ENCODE peak calls at places on chromosomes 5 and 9, in six cellular contexts. K is brain microvascular endothelial cell, D is lower lobe of right lung, J is gastrocnemius medialis, W is IMR-90, T is K562. M is an unnamed sample.

GRCh38 chr9:118170032-118170955 is 466.1 kb downstream of the TLR4 start:
- DNase-seq in K (peak), D (no peak), J (no peak), W (no peak), T (peak), M (no peak)

GRCh38 chr5:152097128-152097527 is 172.5 kb upstream of the GLRA1 start:
- DNase-seq in K (no peak), D (no peak), J (no peak), W (no peak), T (no peak), M (no peak)

GRCh38 chr5:115267617-115268016 is 4.9 kb upstream of the PGGT1B start:
- DNase-seq in K (no peak), D (no peak), J (no peak), W (peak), T (no peak), M (no peak)

GRCh38 chr5:135436856-135437795 is 10.0 kb downstream of the DCANP1 start:
- DNase-seq in K (no peak), D (no peak), J (no peak), W (no peak), T (peak), M (no peak)

GRCh38 chr9:114314881-114315722 is 7.8 kb upstream of the ORM1 start:
- DNase-seq in K (no peak), D (peak), J (no peak), W (no peak), T (no peak), M (no peak)

GRCh38 chr9:22044583-22044982 is 35.5 kb upstream of the CDKN2B start:
- DNase-seq in K (peak), D (no peak), J (no peak), W (peak), T (no peak), M (no peak)

GRCh38 chr5:167916706-167917105 is 374.7 kb upstream of the WWC1 start:
- DNase-seq in K (no peak), D (no peak), J (peak), W (peak), T (no peak), M (no peak)

GRCh38 chr9:80885894-80886293 is 803.5 kb downstream of the TLE1 start:
- DNase-seq in K (no peak), D (no peak), J (no peak), W (no peak), T (no peak), M (no peak)

GRCh38 chr5:43034591-43034968 is 5.5 kb downstream of the ANXA2R start:
- DNase-seq in K (peak), D (no peak), J (no peak), W (peak), T (no peak), M (no peak)

GRCh38 chr5:169384661-169385060 is 83.7 kb upstream of the SLIT3 start:
- DNase-seq in K (no peak), D (no peak), J (no peak), W (no peak), T (no peak), M (no peak)

GRCh38 chr5:179325296-179326031 is 19.8 kb downstream of the ADAMTS2 start:
- DNase-seq in K (no peak), D (peak), J (no peak), W (no peak), T (no peak), M (no peak)

GRCh38 chr5:89421035-89421434 is 538.1 kb upstream of the MEF2C start:
- DNase-seq in K (no peak), D (no peak), J (no peak), W (no peak), T (no peak), M (no peak)

GRCh38 chr5:168300377-168301182 is 9.1 kb downstream of the WWC1 start:
- DNase-seq in K (no peak), D (no peak), J (no peak), W (no peak), T (no peak), M (no peak)

GRCh38 chr5:95707055-95707454 is 24.1 kb upstream of the RHOBTB3 start:
- DNase-seq in K (no peak), D (no peak), J (no peak), W (no peak), T (no peak), M (no peak)

GRCh38 chr5:133665571-133665970 is 53.2 kb upstream of the FSTL4 start:
- DNase-seq in K (no peak), D (no peak), J (no peak), W (no peak), T (no peak), M (no peak)

GRCh38 chr9:2465921-2466460 is 155.6 kb upstream of the VLDLR start:
- DNase-seq in K (peak), D (no peak), J (no peak), W (peak), T (no peak), M (peak)

GRCh38 chr9:2026598-2026997 is 11.5 kb downstream of the SMARCA2 start:
- DNase-seq in K (no peak), D (no peak), J (no peak), W (no peak), T (no peak), M (no peak)

GRCh38 chr5:146560205-146560812 is 44.3 kb upstream of the GPR151 start:
- DNase-seq in K (no peak), D (no peak), J (no peak), W (peak), T (no peak), M (no peak)

GRCh38 chr5:143837306-143837848 is 25.4 kb downstream of the HMHB1 start:
- DNase-seq in K (peak), D (no peak), J (no peak), W (peak), T (no peak), M (no peak)

GRCh38 chr5:98836175-98836574 is 62.7 kb downstream of the RGMB start:
- DNase-seq in K (no peak), D (no peak), J (no peak), W (no peak), T (no peak), M (no peak)

GRCh38 chr9:137195525-137196220 is 4.9 kb downstream of the TPRN start:
- DNase-seq in K (no peak), D (no peak), J (no peak), W (no peak), T (no peak), M (no peak)

GRCh38 chr9:89558500-89558899 is 46.3 kb upstream of the GADD45G start:
- DNase-seq in K (no peak), D (no peak), J (no peak), W (no peak), T (no peak), M (no peak)

GRCh38 chr9:15570769-15571168 is 17.9 kb downstream of the CCDC171 start:
- DNase-seq in K (no peak), D (no peak), J (no peak), W (no peak), T (no peak), M (no peak)

GRCh38 chr5:86684222-86684621 is 66.5 kb downstream of the COX7C start:
- DNase-seq in K (peak), D (no peak), J (no peak), W (no peak), T (no peak), M (no peak)

GRCh38 chr9:2802494-2802921 is 41.4 kb downstream of the PUM3 start:
- DNase-seq in K (no peak), D (no peak), J (no peak), W (peak), T (no peak), M (no peak)

GRCh38 chr5:16879650-16880049 is 56.4 kb downstream of the MYO10 start:
- DNase-seq in K (no peak), D (no peak), J (no peak), W (no peak), T (no peak), M (no peak)

GRCh38 chr5:78280261-78280660 is 14.2 kb downstream of the AP3B1 start:
- DNase-seq in K (no peak), D (no peak), J (no peak), W (no peak), T (no peak), M (no peak)

GRCh38 chr5:39211773-39212172 is 7.6 kb downstream of the FYB1 start:
- DNase-seq in K (no peak), D (no peak), J (no peak), W (no peak), T (no peak), M (no peak)

GRCh38 chr5:54090495-54091084 is 219.8 kb downstream of the ARL15 start:
- DNase-seq in K (peak), D (no peak), J (no peak), W (peak), T (peak), M (no peak)

GRCh38 chr5:34838785-34839714 is at the start of gene TTC23L:
- DNase-seq in K (peak), D (peak), J (peak), W (peak), T (peak), M (peak)

GRCh38 chr5:108637110-108637509 is 110.6 kb upstream of the FER start:
- DNase-seq in K (no peak), D (no peak), J (no peak), W (peak), T (no peak), M (no peak)

GRCh38 chr5:178453224-178453623 is 137.0 kb downstream of the COL23A1 start:
- DNase-seq in K (peak), D (no peak), J (no peak), W (peak), T (peak), M (no peak)

GRCh38 chr9:95552814-95553546 is 36.2 kb upstream of the PTCH1 start:
- DNase-seq in K (no peak), D (no peak), J (no peak), W (no peak), T (peak), M (no peak)

GRCh38 chr9:18473551-18474279 is at the start of gene ADAMTSL1:
- DNase-seq in K (peak), D (no peak), J (no peak), W (peak), T (no peak), M (no peak)

GRCh38 chr5:158468444-158468843 is 609.5 kb upstream of the CLINT1 start:
- DNase-seq in K (no peak), D (no peak), J (no peak), W (no peak), T (no peak), M (no peak)

GRCh38 chr5:112186401-112186990 is 232.6 kb downstream of the EPB41L4A start:
- DNase-seq in K (peak), D (no peak), J (no peak), W (peak), T (no peak), M (peak)

GRCh38 chr5:45038366-45038987 is 229.7 kb downstream of the MRPS30 start:
- DNase-seq in K (peak), D (no peak), J (no peak), W (peak), T (peak), M (peak)

GRCh38 chr5:134603059-134603458 is 29.6 kb downstream of the SAR1B start:
- DNase-seq in K (no peak), D (no peak), J (no peak), W (peak), T (no peak), M (no peak)

GRCh38 chr9:96457266-96457665 is 7.3 kb downstream of the HABP4 start:
- DNase-seq in K (no peak), D (no peak), J (no peak), W (no peak), T (no peak), M (no peak)

GRCh38 chr5:129716235-129717030 is 31.5 kb upstream of the MINAR2 start:
- DNase-seq in K (no peak), D (no peak), J (no peak), W (no peak), T (no peak), M (no peak)

GRCh38 chr9:126613656-126614055 is at the start of gene LMX1B:
- DNase-seq in K (no peak), D (no peak), J (no peak), W (peak), T (no peak), M (no peak)
- H3K4me3 ChIP-seq in K (no peak), D (peak), J (peak), W (no peak), T (no peak), M (no peak)

GRCh38 chr5:127072861-127073846 is at the start of gene C5orf63:
- DNase-seq in K (no peak), D (peak), J (peak), W (peak), T (peak), M (peak)
- TF ChIP-seq CTCF in K (no peak), D (no peak), J (peak), W (no peak), T (no peak), M (no peak)

GRCh38 chr5:58933891-58934628 is 351.2 kb downstream of the RAB3C start:
- DNase-seq in K (no peak), D (no peak), J (no peak), W (no peak), T (no peak), M (no peak)
- H3K4me3 ChIP-seq in K (no peak), D (no peak), J (no peak), W (no peak), T (no peak), M (no peak)

GRCh38 chr5:141363952-141364660 is at the start of gene PCDHGA5:
- DNase-seq in K (no peak), D (no peak), J (no peak), W (peak), T (no peak), M (no peak)
- TF ChIP-seq CTCF in K (peak), D (no peak), J (no peak), W (peak), T (peak), M (no peak)

GRCh38 chr5:97575322-97575721 is 392.3 kb upstream of the RIOK2 start:
- DNase-seq in K (no peak), D (no peak), J (no peak), W (no peak), T (no peak), M (no peak)
- H3K4me3 ChIP-seq in K (no peak), D (no peak), J (no peak), W (no peak), T (no peak), M (no peak)

DNA sequence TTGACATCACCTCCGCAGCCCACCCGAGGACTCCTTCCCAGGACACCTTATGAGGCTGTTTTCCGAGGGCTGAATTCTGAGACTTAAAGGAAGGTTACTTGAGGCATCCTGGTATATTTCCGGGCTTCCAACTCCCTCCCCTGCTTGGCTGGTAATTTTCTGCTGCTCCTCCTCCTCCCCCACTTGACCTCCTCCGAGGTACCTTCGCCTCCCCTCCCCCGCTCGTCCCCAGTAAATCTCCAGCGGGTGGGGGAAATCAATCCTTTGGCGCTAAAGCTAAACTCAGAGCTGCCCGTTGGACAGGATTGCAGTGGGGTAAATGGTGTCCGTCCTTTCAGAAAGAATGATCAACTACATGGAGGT is 4.9 kb upstream of the ISL1 start:
- DNase-seq in K (no peak), D (no peak), J (no peak), W (no peak), T (no peak), M (no peak)
- TF ChIP-seq CTCF in K (no peak), D (no peak), J (no peak), W (no peak), T (no peak), M (no peak)